ENCODE peak calls at places on chromosomes 6 and 20, in four cellular contexts. One of them, this sample, is unnamed.
A peak's percentile ranks its signal among the peaks of the same experiment; 100 is the strongest.

GRCh38 chr20:5073154-5074049 is 46.4 kb downstream of the PCNA start:
- DNase-seq in lung microvascular endothelial cell: peak; percentile 18
- DNase-seq in neural crest cell: no peak
- DNase-seq in effector memory CD8-positive, alpha-beta T cell: no peak
- DNase-seq in this sample: peak; percentile 41

GRCh38 chr20:19407731-19408130 is 195.3 kb downstream of the SLC24A3 start:
- DNase-seq in lung microvascular endothelial cell: no peak
- DNase-seq in neural crest cell: no peak
- DNase-seq in effector memory CD8-positive, alpha-beta T cell: no peak
- DNase-seq in this sample: no peak

GRCh38 chr6:14206351-14206750 is 88.8 kb downstream of the CD83 start:
- DNase-seq in lung microvascular endothelial cell: no peak
- DNase-seq in neural crest cell: no peak
- DNase-seq in effector memory CD8-positive, alpha-beta T cell: no peak
- DNase-seq in this sample: no peak

GRCh38 chr6:53986165-53986720 is 125.0 kb upstream of the MLIP start:
- DNase-seq in lung microvascular endothelial cell: peak; percentile 61
- DNase-seq in neural crest cell: peak; percentile 15
- DNase-seq in effector memory CD8-positive, alpha-beta T cell: no peak
- DNase-seq in this sample: peak; percentile 37

GRCh38 chr20:2750343-2751251 is 49.8 kb downstream of the CPXM1 start:
- DNase-seq in lung microvascular endothelial cell: peak; percentile 17
- DNase-seq in neural crest cell: no peak
- DNase-seq in effector memory CD8-positive, alpha-beta T cell: no peak
- DNase-seq in this sample: no peak

GRCh38 chr6:110566346-110567125 is 90.1 kb upstream of the SLC22A16 start:
- DNase-seq in lung microvascular endothelial cell: no peak
- DNase-seq in neural crest cell: no peak
- DNase-seq in effector memory CD8-positive, alpha-beta T cell: no peak
- DNase-seq in this sample: peak; percentile 11

GRCh38 chr6:30720738-30721197 is 616 bp downstream of the TUBB start:
- DNase-seq in lung microvascular endothelial cell: peak; percentile 68
- DNase-seq in neural crest cell: peak; percentile 53
- DNase-seq in effector memory CD8-positive, alpha-beta T cell: peak; percentile 42
- DNase-seq in this sample: peak; percentile 43

GRCh38 chr6:143612186-143612585 is 65.6 kb upstream of the PHACTR2 start:
- DNase-seq in lung microvascular endothelial cell: no peak
- DNase-seq in neural crest cell: no peak
- DNase-seq in effector memory CD8-positive, alpha-beta T cell: no peak
- DNase-seq in this sample: no peak

GRCh38 chr20:64240243-64241015 is 15.1 kb upstream of the PCMTD2 start:
- DNase-seq in lung microvascular endothelial cell: no peak
- DNase-seq in neural crest cell: no peak
- DNase-seq in effector memory CD8-positive, alpha-beta T cell: no peak
- DNase-seq in this sample: no peak

GRCh38 chr6:139784222-139784769 is 409.8 kb upstream of the CITED2 start:
- DNase-seq in lung microvascular endothelial cell: no peak
- DNase-seq in neural crest cell: no peak
- DNase-seq in effector memory CD8-positive, alpha-beta T cell: no peak
- DNase-seq in this sample: no peak

GRCh38 chr6:51514396-51515051 is 572.9 kb downstream of the PKHD1 start:
- DNase-seq in lung microvascular endothelial cell: no peak
- DNase-seq in neural crest cell: no peak
- DNase-seq in effector memory CD8-positive, alpha-beta T cell: no peak
- DNase-seq in this sample: peak; percentile 18

GRCh38 chr6:160952633-160953281 is 38.8 kb upstream of the MAP3K4 start:
- DNase-seq in lung microvascular endothelial cell: no peak
- DNase-seq in neural crest cell: peak; percentile 9
- DNase-seq in effector memory CD8-positive, alpha-beta T cell: no peak
- DNase-seq in this sample: no peak

GRCh38 chr6:129525055-129525454 is 184.9 kb downstream of the ARHGAP18 start:
- DNase-seq in lung microvascular endothelial cell: no peak
- DNase-seq in neural crest cell: no peak
- DNase-seq in effector memory CD8-positive, alpha-beta T cell: no peak
- DNase-seq in this sample: no peak

GRCh38 chr20:50496773-50497375 is 13.3 kb upstream of the PTPN1 start:
- DNase-seq in lung microvascular endothelial cell: no peak
- DNase-seq in neural crest cell: no peak
- DNase-seq in effector memory CD8-positive, alpha-beta T cell: no peak
- DNase-seq in this sample: peak; percentile 68

GRCh38 chr6:168130168-168130651 is 51.2 kb upstream of the FRMD1 start:
- DNase-seq in lung microvascular endothelial cell: no peak
- DNase-seq in neural crest cell: no peak
- DNase-seq in effector memory CD8-positive, alpha-beta T cell: no peak
- DNase-seq in this sample: no peak

GRCh38 chr20:24612799-24613775 is 143.7 kb downstream of the SYNDIG1 start:
- DNase-seq in lung microvascular endothelial cell: no peak
- DNase-seq in neural crest cell: no peak
- DNase-seq in effector memory CD8-positive, alpha-beta T cell: no peak
- DNase-seq in this sample: no peak

GRCh38 chr20:37980383-37980782 is 52.9 kb downstream of the TTI1 start:
- DNase-seq in lung microvascular endothelial cell: no peak
- DNase-seq in neural crest cell: no peak
- DNase-seq in effector memory CD8-positive, alpha-beta T cell: no peak
- DNase-seq in this sample: no peak

GRCh38 chr6:104705095-104705707 is 154.5 kb downstream of the HACE1 start:
- DNase-seq in lung microvascular endothelial cell: peak; percentile 98
- DNase-seq in neural crest cell: no peak
- DNase-seq in effector memory CD8-positive, alpha-beta T cell: peak; percentile 11
- DNase-seq in this sample: peak; percentile 80

GRCh38 chr6:158707826-158708225 is 58.0 kb downstream of the SYTL3 start:
- DNase-seq in lung microvascular endothelial cell: no peak
- DNase-seq in neural crest cell: no peak
- DNase-seq in effector memory CD8-positive, alpha-beta T cell: no peak
- DNase-seq in this sample: no peak

GRCh38 chr6:24140572-24140971 is 14.6 kb downstream of the NRSN1 start:
- DNase-seq in lung microvascular endothelial cell: no peak
- DNase-seq in neural crest cell: no peak
- DNase-seq in effector memory CD8-positive, alpha-beta T cell: no peak
- DNase-seq in this sample: no peak

GRCh38 chr6:144286503-144287393 is 1.6 kb downstream of the UTRN start:
- DNase-seq in lung microvascular endothelial cell: peak; percentile 95
- DNase-seq in neural crest cell: peak; percentile 48
- DNase-seq in effector memory CD8-positive, alpha-beta T cell: peak; percentile 11
- DNase-seq in this sample: peak; percentile 82

GRCh38 chr6:71537717-71538116 is 249.1 kb downstream of the OGFRL1 start:
- DNase-seq in lung microvascular endothelial cell: no peak
- DNase-seq in neural crest cell: no peak
- DNase-seq in effector memory CD8-positive, alpha-beta T cell: no peak
- DNase-seq in this sample: no peak

GRCh38 chr6:99885051-99885450 is 109.0 kb downstream of the MCHR2 start:
- DNase-seq in lung microvascular endothelial cell: no peak
- DNase-seq in neural crest cell: no peak
- DNase-seq in effector memory CD8-positive, alpha-beta T cell: no peak
- DNase-seq in this sample: no peak

GRCh38 chr20:723756-724155 is 44.5 kb downstream of the SLC52A3 start:
- DNase-seq in lung microvascular endothelial cell: no peak
- DNase-seq in neural crest cell: no peak
- DNase-seq in effector memory CD8-positive, alpha-beta T cell: no peak
- DNase-seq in this sample: no peak

GRCh38 chr6:37101991-37102298 is 68.0 kb upstream of the PIM1 start:
- DNase-seq in lung microvascular endothelial cell: no peak
- DNase-seq in neural crest cell: no peak
- DNase-seq in effector memory CD8-positive, alpha-beta T cell: no peak
- DNase-seq in this sample: no peak

GRCh38 chr20:61278296-61278695 is 26.2 kb downstream of the CDH4 start:
- DNase-seq in lung microvascular endothelial cell: no peak
- DNase-seq in neural crest cell: no peak
- DNase-seq in effector memory CD8-positive, alpha-beta T cell: no peak
- DNase-seq in this sample: no peak

GRCh38 chr20:24766826-24767622 is 182.0 kb upstream of the CST7 start:
- DNase-seq in lung microvascular endothelial cell: no peak
- DNase-seq in neural crest cell: no peak
- DNase-seq in effector memory CD8-positive, alpha-beta T cell: no peak
- DNase-seq in this sample: no peak

GRCh38 chr20:58349586-58349985 is 39.4 kb upstream of the VAPB start:
- DNase-seq in lung microvascular endothelial cell: peak; percentile 56
- DNase-seq in neural crest cell: no peak
- DNase-seq in effector memory CD8-positive, alpha-beta T cell: no peak
- DNase-seq in this sample: peak; percentile 63

GRCh38 chr20:42380287-42380686 is 762.1 kb upstream of the CHD6 start:
- DNase-seq in lung microvascular endothelial cell: no peak
- DNase-seq in neural crest cell: no peak
- DNase-seq in effector memory CD8-positive, alpha-beta T cell: no peak
- DNase-seq in this sample: no peak

GRCh38 chr20:46715292-46715756 is 5.9 kb downstream of the SLC2A10 start:
- DNase-seq in lung microvascular endothelial cell: no peak
- DNase-seq in neural crest cell: no peak
- DNase-seq in effector memory CD8-positive, alpha-beta T cell: no peak
- DNase-seq in this sample: no peak

This sample was measured in RCC 7860.